ENCODE peak calls at places on chromosomes 13 and 19, in six cellular contexts. One of them, this sample, is unnamed.

GRCh38 chr13:113378825-113379224 is 14.9 kb upstream of the GRTP1 start:
- DNase-seq in HEK293T: no peak
- DNase-seq in gastrocnemius medialis: no peak
- DNase-seq in BJ: no peak
- DNase-seq in cardiac muscle cell: no peak
- DNase-seq in stimulated activated CD4-positive, alpha-beta T cell treated with anti-CD3 and anti-CD28 coated beads, TNF-alpha, amount 100 ng/mL, for 48 hours: no peak
- DNase-seq in this sample: no peak

GRCh38 chr19:34881982-34882381 is 44.7 kb upstream of the ZNF30 start:
- DNase-seq in stimulated activated CD4-positive, alpha-beta T cell treated with anti-CD3 and anti-CD28 coated beads, TNF-alpha, amount 100 ng/mL, for 48 hours: no peak
- DNase-seq in HEK293T: no peak
- DNase-seq in gastrocnemius medialis: no peak
- DNase-seq in BJ: no peak
- DNase-seq in cardiac muscle cell: no peak
- DNase-seq in this sample: no peak

GRCh38 chr13:30585748-30586262 is 31.9 kb upstream of the USPL1 start:
- DNase-seq in stimulated activated CD4-positive, alpha-beta T cell treated with anti-CD3 and anti-CD28 coated beads, TNF-alpha, amount 100 ng/mL, for 48 hours: no peak
- DNase-seq in HEK293T: no peak
- DNase-seq in cardiac muscle cell: no peak
- DNase-seq in BJ: no peak
- DNase-seq in gastrocnemius medialis: no peak
- DNase-seq in this sample: peak; percentile 18

GRCh38 chr19:1163283-1163933 is 10.7 kb downstream of the SBNO2 start:
- DNase-seq in stimulated activated CD4-positive, alpha-beta T cell treated with anti-CD3 and anti-CD28 coated beads, TNF-alpha, amount 100 ng/mL, for 48 hours: no peak
- DNase-seq in HEK293T: no peak
- DNase-seq in cardiac muscle cell: no peak
- DNase-seq in BJ: no peak
- DNase-seq in gastrocnemius medialis: no peak
- DNase-seq in this sample: no peak

GRCh38 chr13:94020833-94021232 is 458.6 kb downstream of the DCT start:
- DNase-seq in gastrocnemius medialis: no peak
- DNase-seq in BJ: no peak
- DNase-seq in stimulated activated CD4-positive, alpha-beta T cell treated with anti-CD3 and anti-CD28 coated beads, TNF-alpha, amount 100 ng/mL, for 48 hours: no peak
- DNase-seq in HEK293T: no peak
- DNase-seq in cardiac muscle cell: no peak
- DNase-seq in this sample: no peak

GRCh38 chr13:77492982-77493381 is 42.5 kb upstream of the SCEL start:
- DNase-seq in cardiac muscle cell: peak; percentile 23
- DNase-seq in gastrocnemius medialis: no peak
- DNase-seq in BJ: no peak
- DNase-seq in stimulated activated CD4-positive, alpha-beta T cell treated with anti-CD3 and anti-CD28 coated beads, TNF-alpha, amount 100 ng/mL, for 48 hours: no peak
- DNase-seq in HEK293T: peak; percentile 55
- DNase-seq in this sample: no peak

GRCh38 chr13:40206241-40207109 is 460.0 kb downstream of the FOXO1 start:
- DNase-seq in stimulated activated CD4-positive, alpha-beta T cell treated with anti-CD3 and anti-CD28 coated beads, TNF-alpha, amount 100 ng/mL, for 48 hours: peak; percentile 52
- DNase-seq in gastrocnemius medialis: no peak
- DNase-seq in HEK293T: no peak
- DNase-seq in cardiac muscle cell: no peak
- DNase-seq in BJ: no peak
- DNase-seq in this sample: no peak

GRCh38 chr13:43272866-43273265 is 249.5 kb downstream of the DNAJC15 start:
- DNase-seq in stimulated activated CD4-positive, alpha-beta T cell treated with anti-CD3 and anti-CD28 coated beads, TNF-alpha, amount 100 ng/mL, for 48 hours: no peak
- DNase-seq in HEK293T: no peak
- DNase-seq in gastrocnemius medialis: no peak
- DNase-seq in BJ: no peak
- DNase-seq in cardiac muscle cell: no peak
- DNase-seq in this sample: no peak

GRCh38 chr19:15195381-15195964 is 5.3 kb downstream of the NOTCH3 start:
- DNase-seq in stimulated activated CD4-positive, alpha-beta T cell treated with anti-CD3 and anti-CD28 coated beads, TNF-alpha, amount 100 ng/mL, for 48 hours: no peak
- DNase-seq in gastrocnemius medialis: no peak
- DNase-seq in cardiac muscle cell: peak; percentile 81
- DNase-seq in HEK293T: peak; percentile 67
- DNase-seq in BJ: peak; percentile 4
- DNase-seq in this sample: peak; percentile 29

GRCh38 chr19:29860492-29860891 is 48.7 kb downstream of the CCNE1 start:
- DNase-seq in HEK293T: no peak
- DNase-seq in stimulated activated CD4-positive, alpha-beta T cell treated with anti-CD3 and anti-CD28 coated beads, TNF-alpha, amount 100 ng/mL, for 48 hours: no peak
- DNase-seq in BJ: no peak
- DNase-seq in gastrocnemius medialis: no peak
- DNase-seq in cardiac muscle cell: no peak
- DNase-seq in this sample: no peak

GRCh38 chr19:29188704-29189375 is 24.1 kb downstream of the UQCRFS1 start:
- DNase-seq in cardiac muscle cell: no peak
- DNase-seq in HEK293T: no peak
- DNase-seq in stimulated activated CD4-positive, alpha-beta T cell treated with anti-CD3 and anti-CD28 coated beads, TNF-alpha, amount 100 ng/mL, for 48 hours: no peak
- DNase-seq in BJ: no peak
- DNase-seq in gastrocnemius medialis: no peak
- DNase-seq in this sample: no peak

GRCh38 chr13:113897161-113897560 is 33.3 kb upstream of the GAS6 start:
- DNase-seq in HEK293T: no peak
- DNase-seq in BJ: peak; percentile 86
- DNase-seq in cardiac muscle cell: no peak
- DNase-seq in gastrocnemius medialis: no peak
- DNase-seq in stimulated activated CD4-positive, alpha-beta T cell treated with anti-CD3 and anti-CD28 coated beads, TNF-alpha, amount 100 ng/mL, for 48 hours: no peak
- DNase-seq in this sample: peak; percentile 94

GRCh38 chr19:37896142-37896541 is 10.3 kb downstream of the WDR87 start:
- DNase-seq in BJ: no peak
- DNase-seq in stimulated activated CD4-positive, alpha-beta T cell treated with anti-CD3 and anti-CD28 coated beads, TNF-alpha, amount 100 ng/mL, for 48 hours: no peak
- DNase-seq in cardiac muscle cell: no peak
- DNase-seq in gastrocnemius medialis: no peak
- DNase-seq in HEK293T: no peak
- DNase-seq in this sample: no peak

GRCh38 chr19:8335343-8336071 is 7.6 kb downstream of the KANK3 start:
- DNase-seq in stimulated activated CD4-positive, alpha-beta T cell treated with anti-CD3 and anti-CD28 coated beads, TNF-alpha, amount 100 ng/mL, for 48 hours: no peak
- DNase-seq in gastrocnemius medialis: no peak
- DNase-seq in HEK293T: no peak
- DNase-seq in BJ: no peak
- DNase-seq in cardiac muscle cell: peak; percentile 18
- DNase-seq in this sample: no peak

GRCh38 chr19:325937-326565 is 18.5 kb downstream of the MIER2 start:
- DNase-seq in gastrocnemius medialis: no peak
- DNase-seq in cardiac muscle cell: no peak
- DNase-seq in HEK293T: no peak
- DNase-seq in stimulated activated CD4-positive, alpha-beta T cell treated with anti-CD3 and anti-CD28 coated beads, TNF-alpha, amount 100 ng/mL, for 48 hours: no peak
- DNase-seq in BJ: no peak
- DNase-seq in this sample: no peak

GRCh38 chr13:44153536-44153935 is 220.1 kb upstream of the SERP2 start:
- DNase-seq in cardiac muscle cell: no peak
- DNase-seq in HEK293T: no peak
- DNase-seq in BJ: no peak
- DNase-seq in gastrocnemius medialis: no peak
- DNase-seq in stimulated activated CD4-positive, alpha-beta T cell treated with anti-CD3 and anti-CD28 coated beads, TNF-alpha, amount 100 ng/mL, for 48 hours: no peak
- DNase-seq in this sample: no peak

GRCh38 chr13:29917573-29918091 is 67.2 kb upstream of the UBL3 start:
- DNase-seq in cardiac muscle cell: no peak
- DNase-seq in stimulated activated CD4-positive, alpha-beta T cell treated with anti-CD3 and anti-CD28 coated beads, TNF-alpha, amount 100 ng/mL, for 48 hours: no peak
- DNase-seq in BJ: no peak
- DNase-seq in gastrocnemius medialis: no peak
- DNase-seq in HEK293T: no peak
- DNase-seq in this sample: no peak

This sample was measured in AG09309.